ENCODE peak calls at places on chromosomes 6 and 20, in six cellular contexts. V, S, K, G, X and C are unnamed samples.

GRCh38 chr6:165674155-165675029 is 11.4 kb upstream of the PDE10A start:
- DNase-seq in G (no peak), X (no peak), V (no peak), S (no peak), K (no peak), C (no peak)

GRCh38 chr20:7226156-7226555 is 458.7 kb downstream of the BMP2 start:
- DNase-seq in S (no peak), K (no peak), X (no peak), G (no peak), V (no peak), C (no peak)

GRCh38 chr20:7935027-7935551 is 5.2 kb downstream of the HAO1 start:
- DNase-seq in G (no peak), V (no peak), X (no peak), K (no peak), S (no peak), C (no peak)

GRCh38 chr20:25341716-25342680 is 48.6 kb downstream of the ABHD12 start:
- DNase-seq in S (no peak), G (no peak), K (no peak), V (no peak), X (no peak), C (no peak)

GRCh38 chr20:33791959-33792597 is 19.1 kb upstream of the CHMP4B start:
- DNase-seq in V (peak; percentile 25), X (peak; percentile 39), G (peak; percentile 52), K (peak; percentile 36), S (peak; percentile 27), C (peak; percentile 74)

GRCh38 chr6:116059713-116060571 is 749 bp downstream of the FRK start:
- DNase-seq in G (peak; percentile 24), S (no peak), V (no peak), K (no peak), X (no peak), C (peak; percentile 3)

GRCh38 chr6:150118642-150119041 is 24.2 kb upstream of the PPP1R14C start:
- DNase-seq in G (no peak), S (no peak), K (no peak), V (no peak), X (no peak), C (no peak)

GRCh38 chr20:52675414-52675813 is 296.7 kb upstream of the TSHZ2 start:
- DNase-seq in X (no peak), G (no peak), S (no peak), V (no peak), K (no peak), C (no peak)

GRCh38 chr6:30685977-30686907 is at the start of gene PPP1R18:
- DNase-seq in K (peak; percentile 86), V (peak; percentile 70), X (peak; percentile 87), G (peak; percentile 64), S (peak; percentile 76), C (peak; percentile 90)

GRCh38 chr20:51393566-51393965 is 149.0 kb downstream of the NFATC2 start:
- DNase-seq in K (no peak), S (no peak), X (no peak), V (no peak), G (no peak), C (no peak)

GRCh38 chr6:157233686-157234085 is 89.6 kb downstream of the TMEM242 start:
- DNase-seq in G (no peak), V (no peak), S (no peak), K (no peak), X (no peak), C (no peak)

GRCh38 chr20:13995841-13996240 is 525 bp downstream of the MACROD2 start:
- DNase-seq in G (no peak), X (peak; percentile 32), K (peak; percentile 2), V (no peak), S (no peak), C (peak; percentile 63)

GRCh38 chr6:135851442-135852271 is at the start of gene PDE7B:
- DNase-seq in G (peak; percentile 99), K (peak; percentile 27), S (peak; percentile 5), X (peak; percentile 83), V (no peak), C (peak; percentile 93)

GRCh38 chr6:15382089-15382488 is 136.2 kb downstream of the JARID2 start:
- DNase-seq in S (no peak), K (no peak), X (no peak), V (no peak), G (no peak), C (no peak)

GRCh38 chr6:31453259-31453658 is 44.7 kb upstream of the MICB start:
- DNase-seq in X (no peak), S (no peak), V (no peak), G (peak; percentile 17), K (no peak), C (no peak)

GRCh38 chr20:4022386-4023350 is 7.3 kb upstream of the RNF24 start:
- DNase-seq in S (no peak), K (no peak), G (peak; percentile 69), V (no peak), X (no peak), C (no peak)